ENCODE peak calls at places on chromosome 22, in eight cellular contexts. K is ovary, B is testis, D is uterus, Y is IMR-90, W is A549, C is gastrocnemius medialis, V is right lobe of liver. S is an unnamed sample. For H3K9me3, the result is how much of the 10 kb centered on the place peaks cover.

GRCh38 chr22:31613904-31614296 is 48.1 kb downstream of the PISD start:
- DNase-seq in K (no peak), B (no peak), D (no peak), Y (no peak), W (no peak), C (no peak), V (no peak), S (no peak)

GRCh38 chr22:37609240-37610152 is 862 bp downstream of the GGA1 start:
- DNase-seq in K (peak), B (peak), D (peak), Y (no peak), W (no peak), C (no peak), V (no peak), S (no peak)

GRCh38 chr22:43273902-43274484 is 69.2 kb downstream of the SCUBE1 start:
- DNase-seq in K (peak), B (peak), D (peak), Y (peak), W (peak), C (no peak), V (no peak), S (no peak)

GRCh38 chr22:17891427-17892167 is 117.3 kb upstream of the BID start:
- DNase-seq in K (no peak), B (no peak), D (no peak), Y (no peak), W (no peak), C (peak), V (peak), S (no peak)

GRCh38 chr22:29359469-29359868 is 28.9 kb downstream of the AP1B1 start:
- DNase-seq in K (peak), B (peak), D (peak), Y (peak), W (peak), C (peak), V (peak), S (no peak)

GRCh38 chr22:37212174-37212906 is at the start of gene SSTR3:
- DNase-seq in K (peak), B (peak), D (no peak), Y (no peak), W (no peak), C (no peak), V (no peak), S (no peak)

GRCh38 chr22:26766510-26767350 is 109.3 kb downstream of the MIAT start:
- DNase-seq in K (no peak), B (peak), D (no peak), Y (no peak), W (no peak), C (no peak), V (no peak), S (no peak)

GRCh38 chr22:17436382-17436951 is 67.2 kb downstream of the CECR2 start:
- DNase-seq in K (no peak), B (no peak), D (no peak), Y (no peak), W (no peak), C (no peak), V (no peak), S (no peak)

GRCh38 chr22:22818861-22819855 is 68.5 kb upstream of the IGLL5 start:
- DNase-seq in K (no peak), B (no peak), D (no peak), Y (no peak), W (no peak), C (no peak), V (no peak), S (peak)

GRCh38 chr22:43200031-43200430 is 13.1 kb upstream of the TTLL12 start:
- DNase-seq in K (no peak), B (no peak), D (no peak), Y (no peak), W (no peak), C (no peak), V (no peak), S (no peak)

GRCh38 chr22:24807284-24807950 is 1.4 kb downstream of the SGSM1 start:
- DNase-seq in K (peak), B (peak), D (peak), Y (no peak), W (peak), C (no peak), V (no peak), S (no peak)

GRCh38 chr22:17258015-17258827 is 39.0 kb upstream of the ADA2 start:
- DNase-seq in K (no peak), B (peak), D (peak), Y (no peak), W (no peak), C (peak), V (peak), S (no peak)

GRCh38 chr22:21457023-21457787 is 10.0 kb upstream of the TMEM191C start:
- DNase-seq in K (peak), B (no peak), D (peak), Y (peak), W (peak), C (no peak), V (peak), S (no peak)

GRCh38 chr22:27137809-27138400 is 480.5 kb downstream of the MIAT start:
- DNase-seq in K (no peak), B (peak), D (no peak), Y (no peak), W (no peak), C (no peak), V (no peak), S (no peak)

GRCh38 chr22:30857103-30857502 is 111.5 kb downstream of the MORC2 start:
- DNase-seq in K (no peak), B (no peak), D (no peak), Y (no peak), W (no peak), C (no peak), V (no peak), S (peak)

DNA sequence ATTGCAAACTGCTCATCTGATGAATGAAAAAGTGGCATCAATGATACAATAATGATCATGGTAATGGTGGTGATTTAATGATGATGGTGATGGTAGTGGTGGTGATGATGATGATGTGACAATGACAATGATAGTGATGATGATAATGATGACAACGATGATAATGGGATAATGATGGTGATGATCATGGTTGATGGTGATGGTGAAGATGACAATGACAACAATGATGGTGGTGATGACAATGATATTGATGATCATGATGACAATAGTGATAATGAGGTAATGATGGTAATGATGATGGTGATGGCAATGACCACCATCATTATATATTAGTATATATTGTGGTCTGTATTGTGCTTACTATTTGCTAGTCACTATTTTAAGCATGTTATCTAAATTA is 474.3 kb downstream of the TBC1D22A start:
- DNase-seq in K (no peak), B (no peak), D (no peak), Y (no peak), W (no peak), C (no peak), V (no peak), S (no peak)
- H3K9me3 ChIP-seq in K (under half), B (under half), D (under half), Y (under half), W (under half), C (under half), V (under half), S (under half)

GRCh38 chr22:44620129-44620840 is 81.7 kb upstream of the PRR5 start:
- DNase-seq in K (peak), B (peak), D (peak), Y (peak), W (peak), C (no peak), V (peak), S (no peak)
- TF ChIP-seq POLR2A in K (no peak), B (no peak), D (no peak), Y (no peak), W (no peak), C (no peak), V (no peak), S (no peak)

GRCh38 chr22:35410663-35411034 is 10.7 kb downstream of the MCM5 start:
- DNase-seq in K (no peak), B (no peak), D (no peak), Y (no peak), W (no peak), C (no peak), V (no peak), S (no peak)

GRCh38 chr22:35409783-35410662 is 10.1 kb downstream of the MCM5 start:
- DNase-seq in K (no peak), B (no peak), D (no peak), Y (no peak), W (no peak), C (no peak), V (peak), S (no peak)

GRCh38 chr22:35407352-35407751 is 7.4 kb downstream of the MCM5 start:
- DNase-seq in K (no peak), B (no peak), D (no peak), Y (no peak), W (no peak), C (no peak), V (no peak), S (no peak)

GRCh38 chr22:35413624-35414023 is 13.7 kb downstream of the MCM5 start:
- DNase-seq in K (no peak), B (no peak), D (no peak), Y (no peak), W (no peak), C (no peak), V (no peak), S (no peak)

DNA sequence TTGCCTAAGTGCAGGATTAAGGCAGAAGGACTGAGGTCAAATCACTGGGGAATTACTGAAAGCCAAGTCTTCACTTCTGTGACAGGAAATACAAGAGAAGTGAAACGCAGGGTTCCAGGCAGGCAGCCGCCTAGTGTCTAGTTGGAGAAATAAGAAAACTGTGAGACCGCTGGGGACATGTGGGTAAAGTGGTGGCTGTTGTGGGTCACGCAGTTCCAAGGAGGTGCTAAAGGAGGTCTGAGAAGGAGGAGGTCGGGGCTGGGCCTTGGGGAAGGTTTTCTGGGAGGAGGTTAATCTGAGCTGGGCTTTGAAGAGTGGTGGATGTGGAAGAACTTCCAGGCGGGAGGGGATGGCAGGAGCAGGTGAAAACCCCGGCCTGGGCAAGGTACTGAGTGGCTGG is 11.2 kb downstream of the MCM5 start:
- DNase-seq in K (no peak), B (no peak), D (no peak), Y (no peak), W (no peak), C (no peak), V (no peak), S (no peak)
- TF ChIP-seq CTCF in K (no peak), B (peak), D (no peak), Y (no peak), W (no peak), C (no peak), V (no peak), S (no peak)

DNA sequence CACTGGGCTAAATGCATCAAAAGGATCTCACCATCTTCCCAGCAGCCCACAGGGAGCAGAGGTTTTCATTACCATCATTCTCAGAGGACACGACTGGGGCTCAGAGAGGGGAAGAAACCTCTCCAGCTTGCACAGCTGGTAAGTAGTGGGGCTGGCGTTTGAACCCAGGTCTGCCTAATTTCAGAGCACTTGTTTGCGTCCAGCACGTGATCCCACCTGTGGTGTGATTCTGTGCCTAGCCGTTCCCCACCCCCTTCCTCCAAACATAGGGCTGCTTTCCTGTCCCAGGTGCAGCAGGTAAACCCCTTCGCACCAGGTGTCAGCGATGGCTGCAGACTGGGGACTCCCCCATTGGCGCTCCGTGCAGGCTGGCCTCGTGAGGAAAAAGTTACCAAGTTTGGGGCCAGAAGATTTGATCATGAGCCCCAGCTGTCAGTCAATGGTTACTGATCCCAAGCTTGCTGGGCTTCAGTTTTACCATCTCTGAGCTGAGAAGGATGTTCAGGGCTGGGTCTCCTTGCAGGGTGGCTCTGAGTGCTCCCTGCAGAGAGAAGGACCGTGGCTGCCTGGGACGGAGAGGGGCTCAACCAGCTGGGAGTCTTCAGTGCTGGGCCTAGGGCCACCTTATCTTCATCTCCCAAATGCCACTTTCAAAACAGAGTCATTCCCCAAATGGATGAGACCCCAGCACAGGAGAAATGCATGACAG is 445.6 kb downstream of the TBC1D22A start:
- DNase-seq in K (peak), B (peak), D (no peak), Y (no peak), W (no peak), C (no peak), V (no peak), S (no peak)
- H3K9me3 ChIP-seq in K (under half), B (under half), D (under half), Y (under half), W (under half), C (under half), V (under half), S (under half)

GRCh38 chr22:46677323-46678002 is 57.3 kb downstream of the GRAMD4 start:
- DNase-seq in K (no peak), B (no peak), D (no peak), Y (no peak), W (no peak), C (no peak), V (no peak), S (no peak)
- TF ChIP-seq POLR2A in K (no peak), B (no peak), D (no peak), Y (no peak), W (no peak), C (no peak), V (no peak), S (no peak)

GRCh38 chr22:20027966-20028854 is 7.3 kb downstream of the TANGO2 start:
- DNase-seq in K (no peak), B (no peak), D (no peak), Y (no peak), W (peak), C (no peak), V (peak), S (no peak)
- TF ChIP-seq CTCF in K (no peak), B (no peak), D (no peak), Y (peak), W (peak), C (no peak), V (peak), S (no peak)

DNA sequence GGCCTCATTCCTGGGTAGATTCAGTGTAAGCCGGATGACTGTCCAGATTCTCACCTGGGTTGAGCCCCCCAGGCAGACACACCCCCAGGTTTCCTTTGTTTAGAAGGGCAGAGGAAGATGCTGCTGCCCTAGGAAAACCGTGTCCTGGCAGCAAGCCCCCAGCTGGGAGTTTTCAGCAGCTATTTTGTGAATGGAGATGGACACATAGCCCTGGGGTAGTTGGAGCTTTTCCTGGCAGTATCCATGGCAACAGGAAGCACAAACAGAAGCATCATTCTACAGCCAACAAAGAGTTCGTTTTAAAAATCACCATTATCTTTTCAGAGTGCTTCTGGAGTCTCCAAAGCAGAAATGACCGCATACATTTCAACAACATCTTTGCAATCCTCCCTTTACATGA is 245.5 kb downstream of the BRD1 start:
- DNase-seq in K (no peak), B (no peak), D (no peak), Y (no peak), W (no peak), C (no peak), V (no peak), S (no peak)
- H3K9me3 ChIP-seq in K (under half), B (under half), D (under half), Y (under half), W (under half), C (under half), V (under half), S (under half)

DNA sequence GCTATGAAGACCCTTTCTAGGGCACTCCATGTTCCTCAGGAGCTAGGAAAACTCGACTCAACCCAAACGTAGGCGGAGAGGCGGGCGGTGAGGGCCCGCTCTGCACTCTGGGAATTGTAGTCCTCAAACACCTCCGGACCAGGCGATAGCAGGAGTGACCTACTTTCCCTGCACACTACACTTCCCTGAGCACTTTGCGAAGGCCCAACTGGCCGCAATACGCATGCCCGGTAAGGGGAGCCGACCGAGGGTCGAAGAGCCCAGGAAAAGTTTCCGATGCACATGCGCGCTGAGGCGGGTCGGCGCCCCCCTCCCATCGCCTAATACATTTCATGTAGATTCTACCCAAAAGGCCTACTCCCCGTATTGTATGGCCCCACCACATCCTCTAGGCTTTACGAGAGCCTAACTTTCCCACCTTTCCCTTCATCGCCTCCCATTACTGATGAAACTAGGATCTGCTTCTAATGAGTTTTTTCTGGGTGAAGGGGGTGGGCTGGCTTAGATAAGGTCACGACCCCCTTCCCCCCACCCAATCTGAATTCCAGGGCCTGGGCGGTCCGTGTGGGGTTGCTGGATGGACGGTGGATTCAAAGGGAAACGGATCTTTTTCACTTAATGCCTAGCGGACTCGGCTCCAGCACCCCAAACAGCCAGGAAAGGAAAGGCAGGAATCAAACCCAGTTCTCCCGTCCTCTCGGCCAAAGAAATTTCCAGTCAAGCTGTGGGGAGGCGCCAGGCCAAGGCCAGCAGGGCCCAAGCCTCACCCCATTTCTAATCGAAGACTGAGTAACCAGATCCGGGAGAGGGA is 2.0 kb downstream of the TOB2 start:
- DNase-seq in K (peak), B (peak), D (peak), Y (peak), W (peak), C (peak), V (peak), S (peak)
- TF ChIP-seq POLR2A in K (no peak), B (peak), D (peak), Y (no peak), W (no peak), C (peak), V (no peak), S (no peak)

DNA sequence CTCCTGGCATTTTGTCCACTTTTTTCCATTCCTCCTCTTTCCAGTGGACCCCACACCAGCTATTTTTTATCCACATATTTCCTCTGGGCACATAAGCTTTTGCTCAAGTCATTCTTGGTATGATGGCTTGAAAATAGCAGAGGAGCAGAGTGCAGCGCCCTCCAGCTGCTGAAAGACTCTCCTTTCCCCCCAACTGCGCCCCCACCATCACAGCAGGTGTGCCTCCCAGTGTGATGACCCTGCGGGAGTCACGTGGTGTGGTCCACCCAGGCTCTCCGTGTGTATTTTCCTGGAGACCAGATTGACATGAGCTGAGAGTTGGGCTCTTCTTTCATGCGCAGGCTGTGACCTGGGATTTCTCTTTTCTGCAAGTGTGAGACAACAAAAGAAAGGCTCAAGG is 1241.6 kb downstream of the TBC1D22A start:
- DNase-seq in K (no peak), B (no peak), D (no peak), Y (no peak), W (no peak), C (no peak), V (no peak), S (no peak)
- TF ChIP-seq CTCF in K (no peak), B (no peak), D (no peak), Y (no peak), W (no peak), C (no peak), V (no peak), S (no peak)